ENCODE peak calls at places on chromosomes 2 and 18, in four cellular contexts. G is neuronal stem cell, D is heart left ventricle, U is cardiac muscle cell. L is an unnamed sample.

GRCh38 chr2:189179607-189179979 is at the start of gene COL5A2:
- DNase-seq in U (peak; percentile 96), D (peak; percentile 61), G (peak; percentile 40), L (no peak)

GRCh38 chr2:8004250-8004681 is 677.6 kb upstream of the ID2 start:
- DNase-seq in G (no peak), D (no peak), U (peak; percentile 90), L (no peak)

GRCh38 chr2:128554151-128554769 is 235.6 kb upstream of the HS6ST1 start:
- DNase-seq in G (no peak), U (no peak), D (no peak), L (no peak)

GRCh38 chr2:15890936-15891905 is 49.1 kb upstream of the MYCN start:
- DNase-seq in D (no peak), U (peak; percentile 33), G (no peak), L (no peak)

GRCh38 chr18:58310517-58310916 is 266.5 kb downstream of the NEDD4L start:
- DNase-seq in U (no peak), G (no peak), D (no peak), L (peak; percentile 91)

GRCh38 chr2:128313076-128313836 is 5.4 kb downstream of the HS6ST1 start:
- DNase-seq in G (no peak), D (peak; percentile 26), U (peak; percentile 59), L (no peak)

GRCh38 chr2:135245055-135245454 is 193.0 kb downstream of the RAB3GAP1 start:
- DNase-seq in G (no peak), D (no peak), U (peak; percentile 41), L (no peak)

GRCh38 chr2:63424329-63425078 is 163.8 kb downstream of the WDPCP start:
- DNase-seq in G (no peak), U (peak; percentile 59), D (peak; percentile 52), L (no peak)

GRCh38 chr18:57709335-57709734 is 87.7 kb upstream of the NARS1 start:
- DNase-seq in U (no peak), D (no peak), G (no peak), L (no peak)

GRCh38 chr18:49481317-49481716 is 5.7 kb downstream of the C18orf32 start:
- DNase-seq in U (peak; percentile 25), G (no peak), D (no peak), L (no peak)

GRCh38 chr2:25341031-25341727 is 546 bp downstream of the DNMT3A start:
- DNase-seq in U (peak; percentile 25), G (no peak), D (no peak), L (no peak)

GRCh38 chr2:174717273-174717672 is 47.0 kb downstream of the CHRNA1 start:
- DNase-seq in G (no peak), D (no peak), U (peak; percentile 32), L (no peak)

GRCh38 chr2:128440087-128440665 is 121.5 kb upstream of the HS6ST1 start:
- DNase-seq in U (no peak), D (no peak), G (no peak), L (peak; percentile 58)

GRCh38 chr2:239706407-239706806 is 305.6 kb upstream of the HDAC4 start:
- DNase-seq in U (peak; percentile 7), D (no peak), G (no peak), L (no peak)

GRCh38 chr2:199315299-199316179 is 142.2 kb downstream of the SATB2 start:
- DNase-seq in U (peak; percentile 28), D (no peak), G (peak; percentile 56), L (no peak)

GRCh38 chr18:22280453-22280750 is 111.0 kb downstream of the GATA6 start:
- DNase-seq in G (no peak), U (no peak), D (no peak), L (no peak)

GRCh38 chr2:187174582-187174981 is 273.5 kb downstream of the CALCRL start:
- DNase-seq in D (no peak), G (no peak), U (peak; percentile 7), L (no peak)

GRCh38 chr2:33219850-33220275 is 256.6 kb upstream of the RASGRP3 start:
- DNase-seq in D (no peak), G (no peak), U (peak; percentile 18), L (no peak)

GRCh38 chr18:46578987-46579386 is 78.0 kb downstream of the LOXHD1 start:
- DNase-seq in U (no peak), G (no peak), D (no peak), L (no peak)

GRCh38 chr2:27049422-27050280 is 1.8 kb upstream of the AGBL5 start:
- DNase-seq in U (no peak), D (peak; percentile 75), G (no peak), L (peak; percentile 82)